ENCODE peak calls at places on chromosome 5, in six cellular contexts. C is KG1; A is activated naive CD8-positive, alpha-beta T cell treated with anti-CD3 and anti-CD28 coated beads, Interleukin-2, amount 10 ng/mL, durations not matched to agents 7 days and 5 days; F is midbrain; X is HL-60; P is NCI-H1930. U is an unnamed sample.

GRCh38 chr5:139919308-139919707 is 123.7 kb downstream of the PSD2 start:
- DNase-seq in C (no peak), A (no peak), F (no peak), X (no peak), P (no peak), U (no peak)

GRCh38 chr5:159849437-159850191 is 66.7 kb upstream of the ADRA1B start:
- DNase-seq in C (no peak), A (no peak), F (no peak), X (no peak), P (no peak), U (no peak)

GRCh38 chr5:159133041-159133741 is 33.5 kb upstream of the EBF1 start:
- DNase-seq in C (peak), A (no peak), F (peak), X (no peak), P (peak), U (no peak)

GRCh38 chr5:124979174-124979573 is 232.7 kb upstream of the ZNF608 start:
- DNase-seq in C (no peak), A (no peak), F (no peak), X (no peak), P (no peak), U (no peak)

GRCh38 chr5:89277791-89278190 is 394.8 kb upstream of the MEF2C start:
- DNase-seq in C (no peak), A (no peak), F (no peak), X (no peak), P (no peak), U (no peak)

GRCh38 chr5:891837-892389 is 688 bp downstream of the BRD9 start:
- DNase-seq in C (no peak), A (no peak), F (peak), X (peak), P (no peak), U (no peak)

GRCh38 chr5:135644196-135644766 is 65.5 kb upstream of the CXCL14 start:
- DNase-seq in C (no peak), A (no peak), F (no peak), X (no peak), P (no peak), U (no peak)

GRCh38 chr5:151805414-151806225 is 33.9 kb downstream of the G3BP1 start:
- DNase-seq in C (no peak), A (no peak), F (no peak), X (no peak), P (no peak), U (no peak)

GRCh38 chr5:59600998-59601397 is 292.5 kb downstream of the PDE4D start:
- DNase-seq in C (no peak), A (no peak), F (no peak), X (no peak), P (no peak), U (no peak)

GRCh38 chr5:146940295-146940694 is 61.7 kb upstream of the PPP2R2B start:
- DNase-seq in C (no peak), A (no peak), F (no peak), X (no peak), P (no peak), U (no peak)

GRCh38 chr5:156120777-156121176 is 206.2 kb upstream of the SGCD start:
- DNase-seq in C (no peak), A (no peak), F (no peak), X (no peak), P (no peak), U (no peak)

GRCh38 chr5:67561145-67561932 is 364.7 kb upstream of the CD180 start:
- DNase-seq in C (no peak), A (no peak), F (no peak), X (no peak), P (no peak), U (no peak)

GRCh38 chr5:157912621-157913325 is 53.8 kb upstream of the CLINT1 start:
- DNase-seq in C (no peak), A (no peak), F (no peak), X (no peak), P (no peak), U (no peak)

GRCh38 chr5:142422426-142422825 is 97.6 kb upstream of the SPRY4 start:
- DNase-seq in C (no peak), A (no peak), F (no peak), X (no peak), P (no peak), U (no peak)

GRCh38 chr5:144504929-144505578 is 334.4 kb downstream of the KCTD16 start:
- DNase-seq in C (no peak), A (no peak), F (no peak), X (no peak), P (no peak), U (peak)

GRCh38 chr5:40879163-40879942 is 29.9 kb upstream of the C7 start:
- DNase-seq in C (peak), A (no peak), F (peak), X (no peak), P (no peak), U (no peak)

GRCh38 chr5:68224561-68225187 is 9.1 kb downstream of the PIK3R1 start:
- DNase-seq in C (no peak), A (no peak), F (no peak), X (no peak), P (no peak), U (no peak)

GRCh38 chr5:72837524-72838096 is 21.1 kb downstream of the TNPO1 start:
- DNase-seq in C (no peak), A (no peak), F (no peak), X (no peak), P (no peak), U (no peak)

GRCh38 chr5:112735702-112736101 is 2.0 kb upstream of the APC start:
- DNase-seq in C (no peak), A (no peak), F (no peak), X (no peak), P (no peak), U (no peak)

U was measured in NCI-H1048.